ENCODE peak calls at places on chromosome 11, in six cellular contexts. K is activated naive CD8-positive, alpha-beta T cell treated with anti-CD3 and anti-CD28 coated beads, Interleukin-2, amount 10 ng/mL, durations not matched to agents 7 days and 5 days; L is iPS DF 19.7; F is stimulated activated CD4-positive, alpha-beta T cell treated with anti-CD3 and anti-CD28 coated beads, Interleukin-4, amount 100 ng/mL, for 24 hours; G is NCI-H1105 treated with DMSO at 0.1 percent for 48 hours; H is neural progenitor cell. B is an unnamed sample.

GRCh38 chr11:30016588-30017363 is at the start of gene KCNA4:
- DNase-seq in K (no peak), L (no peak), F (no peak), G (peak), H (peak), B (no peak)

GRCh38 chr11:40328890-40329617 is 1130.4 kb downstream of the LRRC4C start:
- DNase-seq in K (no peak), L (no peak), F (no peak), G (peak), H (no peak), B (peak)

GRCh38 chr11:74952752-74953151 is 3.7 kb downstream of the SPCS2 start:
- DNase-seq in K (no peak), L (no peak), F (no peak), G (no peak), H (no peak), B (no peak)

GRCh38 chr11:9078113-9079041 is 13.0 kb downstream of the SCUBE2 start:
- DNase-seq in K (no peak), L (no peak), F (no peak), G (no peak), H (no peak), B (no peak)

GRCh38 chr11:67288452-67289225 is 464 bp upstream of the ANKRD13D start:
- DNase-seq in K (peak), L (no peak), F (peak), G (peak), H (peak), B (peak)

GRCh38 chr11:122893131-122893530 is 10.6 kb downstream of the JHY start:
- DNase-seq in K (no peak), L (no peak), F (no peak), G (no peak), H (no peak), B (no peak)

GRCh38 chr11:17238377-17238776 is 30.6 kb upstream of the PIK3C2A start:
- DNase-seq in K (no peak), L (no peak), F (no peak), G (no peak), H (no peak), B (no peak)

GRCh38 chr11:78560066-78560597 is 14.5 kb downstream of the NARS2 start:
- DNase-seq in K (no peak), L (no peak), F (no peak), G (no peak), H (no peak), B (no peak)

GRCh38 chr11:24598636-24599035 is 101.8 kb downstream of the LUZP2 start:
- DNase-seq in K (no peak), L (no peak), F (no peak), G (no peak), H (peak), B (peak)

GRCh38 chr11:8722156-8722555 is 39.6 kb downstream of the RPL27A start:
- DNase-seq in K (no peak), L (no peak), F (no peak), G (no peak), H (no peak), B (peak)

GRCh38 chr11:71283960-71284359 is 31.6 kb upstream of the SHANK2 start:
- DNase-seq in K (no peak), L (no peak), F (no peak), G (no peak), H (no peak), B (no peak)

GRCh38 chr11:71555508-71555907 is 7.3 kb downstream of the KRTAP5-9 start:
- DNase-seq in K (no peak), L (no peak), F (no peak), G (no peak), H (no peak), B (no peak)

GRCh38 chr11:67303989-67304411 is 670 bp downstream of the SSH3 start:
- DNase-seq in K (peak), L (no peak), F (no peak), G (no peak), H (no peak), B (no peak)

GRCh38 chr11:119115484-119116234 is 5.7 kb upstream of the HINFP start:
- DNase-seq in K (peak), L (no peak), F (no peak), G (no peak), H (no peak), B (no peak)

GRCh38 chr11:1797391-1798125 is 33.8 kb upstream of the CTSD start:
- DNase-seq in K (no peak), L (no peak), F (no peak), G (no peak), H (no peak), B (no peak)

GRCh38 chr11:114056409-114056808 is 3.1 kb upstream of the ZBTB16 start:
- DNase-seq in K (no peak), L (no peak), F (no peak), G (no peak), H (no peak), B (no peak)

GRCh38 chr11:68090287-68090686 is 30.9 kb downstream of the CHKA start:
- DNase-seq in K (no peak), L (no peak), F (no peak), G (no peak), H (no peak), B (no peak)

GRCh38 chr11:65981101-65981740 is 19.7 kb downstream of the SART1 start:
- DNase-seq in K (no peak), L (no peak), F (no peak), G (no peak), H (no peak), B (no peak)

GRCh38 chr11:94958118-94958517 is 15.2 kb downstream of the CWC15 start:
- DNase-seq in K (no peak), L (no peak), F (no peak), G (no peak), H (no peak), B (peak)

GRCh38 chr11:102171101-102171500 is 60.9 kb downstream of the YAP1 start:
- DNase-seq in K (no peak), L (no peak), F (no peak), G (no peak), H (no peak), B (peak)

GRCh38 chr11:101126551-101127347 is 2.9 kb downstream of the PGR start:
- DNase-seq in K (no peak), L (no peak), F (no peak), G (no peak), H (peak), B (peak)

GRCh38 chr11:118895093-118896039 is 11.7 kb downstream of the CXCR5 start:
- DNase-seq in K (peak), L (no peak), F (peak), G (no peak), H (no peak), B (no peak)

GRCh38 chr11:66556086-66556485 is 9.4 kb downstream of the ACTN3 start:
- DNase-seq in K (no peak), L (no peak), F (no peak), G (peak), H (no peak), B (no peak)

GRCh38 chr11:119368121-119369034 is 13.1 kb downstream of the USP2 start:
- DNase-seq in K (no peak), L (no peak), F (no peak), G (peak), H (peak), B (peak)

GRCh38 chr11:833849-834311 is 1.1 kb downstream of the CD151 start:
- DNase-seq in K (no peak), L (no peak), F (no peak), G (no peak), H (no peak), B (no peak)

GRCh38 chr11:108223449-108224149 is 732 bp downstream of the ATM start:
- DNase-seq in K (no peak), L (no peak), F (peak), G (peak), H (no peak), B (peak)

GRCh38 chr11:27914080-27914479 is 193.9 kb downstream of the KIF18A start:
- DNase-seq in K (no peak), L (no peak), F (no peak), G (no peak), H (no peak), B (peak)

GRCh38 chr11:80779907-80780615 is 1339.2 kb upstream of the TENM4 start:
- DNase-seq in K (no peak), L (no peak), F (no peak), G (no peak), H (no peak), B (no peak)

GRCh38 chr11:66720223-66720898 is 8.7 kb downstream of the SPTBN2 start:
- DNase-seq in K (peak), L (peak), F (peak), G (peak), H (peak), B (peak)

GRCh38 chr11:101915811-101916291 is 471 bp downstream of the ANGPTL5 start:
- DNase-seq in K (no peak), L (no peak), F (no peak), G (peak), H (peak), B (peak)

GRCh38 chr11:130436171-130436570 is 7.8 kb upstream of the ADAMTS8 start:
- DNase-seq in K (no peak), L (no peak), F (no peak), G (no peak), H (no peak), B (no peak)

GRCh38 chr11:76251576-76251975 is 45.3 kb upstream of the WNT11 start:
- DNase-seq in K (no peak), L (no peak), F (no peak), G (no peak), H (no peak), B (peak)

GRCh38 chr11:120024586-120024985 is 113.3 kb downstream of the TRIM29 start:
- DNase-seq in K (no peak), L (no peak), F (no peak), G (no peak), H (no peak), B (no peak)

GRCh38 chr11:83493918-83494317 is 207.8 kb upstream of the CCDC90B start:
- DNase-seq in K (no peak), L (no peak), F (no peak), G (no peak), H (no peak), B (no peak)

GRCh38 chr11:92765965-92766371 is 203.5 kb upstream of the MTNR1B start:
- DNase-seq in K (no peak), L (peak), F (no peak), G (no peak), H (peak), B (peak)

GRCh38 chr11:20541503-20541902 is 57.9 kb upstream of the SLC6A5 start:
- DNase-seq in K (no peak), L (no peak), F (no peak), G (no peak), H (peak), B (no peak)

GRCh38 chr11:73860202-73860601 is 16.4 kb downstream of the COA4 start:
- DNase-seq in K (no peak), L (no peak), F (no peak), G (no peak), H (no peak), B (no peak)

GRCh38 chr11:73338279-73338678 is 30.2 kb downstream of the ARHGEF17 start:
- DNase-seq in K (no peak), L (no peak), F (no peak), G (no peak), H (no peak), B (no peak)

B was measured in cardiac fibroblast.